ENCODE peak calls at places on chromosomes 2 and 18, in five cellular contexts. X, V, F, D and B are unnamed samples.

GRCh38 chr2:28206786-28207185 is 185.9 kb upstream of the FOSL2 start:
- DNase-seq in X (no peak), V (no peak), D (no peak), F (no peak), B (no peak)

GRCh38 chr2:165634855-165635254 is 159.2 kb downstream of the GALNT3 start:
- DNase-seq in D (peak), F (peak), X (peak), V (peak), B (peak)

GRCh38 chr2:176804392-176804791 is 408.2 kb upstream of the HNRNPA3 start:
- DNase-seq in F (no peak), D (no peak), V (no peak), X (no peak), B (no peak)

GRCh38 chr2:105376010-105376409 is 22.8 kb downstream of the FHL2 start:
- DNase-seq in D (no peak), X (no peak), F (no peak), V (no peak), B (no peak)

GRCh38 chr2:179595284-179595683 is 266.1 kb downstream of the ZNF385B start:
- DNase-seq in X (no peak), F (no peak), V (peak), D (no peak), B (peak)

GRCh38 chr18:73462092-73462491 is 594.3 kb upstream of the NETO1 start:
- DNase-seq in V (no peak), D (no peak), X (peak), F (no peak), B (no peak)

GRCh38 chr2:134800341-134800740 is 38.1 kb upstream of the ACMSD start:
- DNase-seq in F (no peak), V (no peak), D (no peak), X (no peak), B (no peak)

GRCh38 chr2:217433522-217433921 is 569.3 kb downstream of the TNS1 start:
- DNase-seq in D (no peak), F (no peak), X (peak), V (no peak), B (peak)

GRCh38 chr2:176490061-176490861 is 221.0 kb downstream of the MTX2 start:
- DNase-seq in F (peak), D (peak), V (peak), X (no peak), B (peak)

GRCh38 chr2:156896294-156896693 is 361.2 kb upstream of the GALNT5 start:
- DNase-seq in D (no peak), X (peak), F (no peak), V (no peak), B (no peak)

GRCh38 chr2:151638188-151638933 is 95.9 kb downstream of the NEB start:
- DNase-seq in V (no peak), D (no peak), F (no peak), X (no peak), B (no peak)

GRCh38 chr18:75478996-75479870 is 51.7 kb upstream of the SMIM21 start:
- DNase-seq in V (no peak), F (peak), D (no peak), X (peak), B (peak)

GRCh38 chr18:42310956-42311355 is 355.9 kb downstream of the PIK3C3 start:
- DNase-seq in V (no peak), F (no peak), X (no peak), D (no peak), B (peak)

GRCh38 chr2:71554706-71555056 is 101.3 kb downstream of the DYSF start:
- DNase-seq in V (no peak), F (no peak), X (no peak), D (no peak), B (no peak)

GRCh38 chr2:102449370-102449974 is 23.6 kb upstream of the SLC9A4 start:
- DNase-seq in F (no peak), D (peak), V (no peak), X (peak), B (peak)

GRCh38 chr2:57981369-57981768 is 65.2 kb upstream of the VRK2 start:
- DNase-seq in F (no peak), V (no peak), D (no peak), X (peak), B (no peak)

GRCh38 chr18:28855524-28855923 is 678.6 kb upstream of the CDH2 start:
- DNase-seq in V (no peak), X (peak), D (no peak), F (no peak), B (peak)

GRCh38 chr18:3649559-3650426 is 199.8 kb downstream of the TGIF1 start:
- DNase-seq in F (no peak), D (no peak), X (peak), V (no peak), B (no peak)

GRCh38 chr2:189548686-189549439 is 31.7 kb downstream of the SLC40A1 start:
- DNase-seq in V (no peak), F (no peak), D (no peak), X (peak), B (no peak)

GRCh38 chr18:57497372-57498294 is 62.5 kb downstream of the ONECUT2 start:
- DNase-seq in V (no peak), D (no peak), X (peak), F (no peak), B (no peak)

GRCh38 chr18:59867337-59868104 is 32.3 kb upstream of the PMAIP1 start:
- DNase-seq in V (no peak), D (no peak), X (no peak), F (no peak), B (no peak)

GRCh38 chr2:44038277-44038676 is 42.5 kb upstream of the LRPPRC start:
- DNase-seq in D (no peak), V (no peak), X (no peak), F (no peak), B (no peak)

GRCh38 chr2:238636269-238637073 is 209.7 kb downstream of the ASB1 start:
- DNase-seq in X (peak), V (no peak), F (no peak), D (peak), B (peak)

DNA sequence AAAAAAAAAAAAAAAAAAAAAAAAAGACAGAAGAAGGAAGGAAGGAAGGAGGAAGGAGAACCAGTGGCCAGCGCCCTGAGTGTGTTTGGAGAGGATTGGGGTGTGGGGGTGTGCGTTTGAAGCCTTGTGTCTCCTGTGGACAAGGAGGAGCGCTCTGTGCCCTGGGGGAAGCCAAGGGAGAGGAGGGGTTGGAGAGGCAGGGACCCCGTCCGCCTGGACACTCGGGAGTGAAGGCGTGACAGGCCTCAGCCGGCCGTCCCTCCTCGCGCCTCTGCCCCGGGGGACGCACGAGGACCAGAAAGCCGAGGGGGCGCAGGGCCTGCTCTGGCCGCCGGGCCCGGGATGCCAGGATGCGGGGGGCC is 44.9 kb downstream of the SERTAD2 start:
- DNase-seq in F (no peak), X (no peak), D (peak), V (no peak), B (no peak)
- H2BK15ac ChIP-seq in F (no peak), X (no peak), D (peak), V (no peak), B (no peak)

DNA sequence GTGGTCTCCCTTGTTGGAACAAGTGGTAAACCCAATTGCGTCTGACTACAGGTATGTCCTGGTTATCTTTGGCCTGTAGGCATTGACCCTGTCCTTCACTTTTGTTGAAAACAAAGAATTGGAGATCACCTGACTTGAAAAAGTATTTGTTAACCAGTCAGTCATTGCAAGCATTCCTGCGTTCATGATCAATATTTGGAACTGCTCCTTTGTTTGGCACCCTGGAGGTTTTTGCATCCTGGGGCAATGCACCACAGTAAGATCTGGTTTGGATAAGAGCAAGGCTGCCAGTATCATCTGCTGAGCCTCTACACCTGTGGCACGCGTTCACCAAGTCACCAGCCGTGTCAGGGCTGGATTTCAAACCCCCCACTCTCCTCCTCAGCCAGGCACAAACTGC is 115.7 kb downstream of the DNAH6 start:
- DNase-seq in X (no peak), F (no peak), D (no peak), V (no peak), B (no peak)
- H2BK15ac ChIP-seq in X (no peak), F (no peak), D (no peak), V (no peak), B (no peak)

DNA sequence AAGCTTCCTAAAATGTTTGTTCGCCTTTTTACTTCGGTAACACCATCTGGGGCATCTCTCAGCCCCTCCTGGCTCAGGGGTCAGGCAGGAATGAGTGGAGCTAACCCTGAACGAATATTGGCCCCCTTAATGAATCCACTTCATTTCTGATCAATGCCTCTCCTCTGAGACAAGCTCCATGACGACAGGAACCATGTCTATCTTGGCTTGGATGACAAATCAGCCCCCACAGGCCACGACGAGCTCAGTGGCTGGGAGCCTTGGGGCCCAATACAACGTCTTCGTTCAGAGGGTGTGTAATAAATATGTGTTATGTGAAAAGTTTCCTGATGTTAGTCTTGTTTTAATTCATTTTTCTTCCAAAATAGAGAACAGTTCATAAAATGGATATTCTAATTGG is 133.0 kb downstream of the COL6A3 start:
- DNase-seq in D (no peak), X (peak), V (no peak), F (no peak), B (no peak)
- H2BK15ac ChIP-seq in D (no peak), X (peak), V (no peak), F (no peak), B (no peak)

DNA sequence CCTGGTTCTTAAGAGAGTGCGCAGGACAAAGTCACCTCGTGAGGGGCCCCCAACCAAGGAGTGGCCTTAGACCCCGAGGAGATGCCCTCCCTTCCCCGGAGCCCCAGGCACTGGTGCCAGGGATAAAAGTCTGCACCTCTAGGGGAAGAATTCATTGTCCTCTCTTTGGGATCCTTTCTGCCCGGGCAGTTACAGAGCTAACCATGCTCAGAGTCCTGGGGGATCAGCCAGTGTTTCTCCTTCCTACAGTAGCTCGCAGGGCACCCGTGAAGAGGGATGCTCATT is 3.0 kb upstream of the LPIN1 start:
- DNase-seq in X (no peak), F (no peak), D (no peak), V (no peak), B (no peak)
- H2BK15ac ChIP-seq in X (no peak), F (peak), D (no peak), V (no peak), B (no peak)

GRCh38 chr2:65039640-65040039 is 16.6 kb upstream of the CEP68 start:
- DNase-seq in D (no peak), V (no peak), F (no peak), X (no peak), B (no peak)

GRCh38 chr2:65040414-65041261 is 15.6 kb upstream of the CEP68 start:
- DNase-seq in F (peak), X (peak), V (peak), D (peak), B (peak)

GRCh38 chr2:65033178-65033577 is 23.0 kb upstream of the CEP68 start:
- DNase-seq in V (no peak), F (no peak), D (no peak), X (no peak), B (peak)

GRCh38 chr2:65035544-65035943 is 20.7 kb upstream of the CEP68 start:
- DNase-seq in D (no peak), X (no peak), F (no peak), V (no peak), B (no peak)

GRCh38 chr2:65037178-65037577 is 19.0 kb upstream of the CEP68 start:
- DNase-seq in D (no peak), V (no peak), X (no peak), F (no peak), B (no peak)
- H2BK15ac ChIP-seq in D (no peak), V (no peak), X (no peak), F (no peak), B (no peak)

DNA sequence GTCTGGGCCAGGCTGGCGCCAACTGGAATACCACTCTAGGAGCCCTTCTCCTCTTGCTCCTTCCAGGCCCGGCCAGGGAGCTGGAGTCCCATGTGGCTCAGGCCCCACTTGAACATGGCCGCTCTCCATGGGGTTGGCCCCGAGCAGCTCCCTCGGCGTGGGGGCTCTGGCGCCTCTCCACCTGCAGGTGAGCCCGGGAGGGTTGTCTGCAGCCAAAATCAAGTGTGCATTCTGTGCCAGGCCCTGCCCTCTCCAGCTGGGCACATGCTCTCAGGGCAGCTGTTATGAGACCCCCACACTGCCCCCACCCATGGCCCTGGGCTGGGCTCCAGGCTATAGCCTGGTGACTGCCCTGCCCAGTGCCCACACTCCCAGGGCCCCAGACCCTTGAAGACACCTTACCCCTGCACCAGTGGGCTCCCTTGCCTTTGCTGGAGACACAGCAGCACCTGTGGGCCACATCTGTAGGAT is 45.8 kb upstream of the HS6ST1 start:
- DNase-seq in X (no peak), F (no peak), V (no peak), D (peak), B (no peak)
- H2BK15ac ChIP-seq in X (peak), F (peak), V (no peak), D (no peak), B (no peak)

GRCh38 chr2:12759248-12759647 is 42.5 kb downstream of the TRIB2 start:
- DNase-seq in X (peak), V (no peak), D (no peak), F (no peak), B (no peak)
- H2BK15ac ChIP-seq in X (peak), V (no peak), D (no peak), F (no peak), B (no peak)

DNA sequence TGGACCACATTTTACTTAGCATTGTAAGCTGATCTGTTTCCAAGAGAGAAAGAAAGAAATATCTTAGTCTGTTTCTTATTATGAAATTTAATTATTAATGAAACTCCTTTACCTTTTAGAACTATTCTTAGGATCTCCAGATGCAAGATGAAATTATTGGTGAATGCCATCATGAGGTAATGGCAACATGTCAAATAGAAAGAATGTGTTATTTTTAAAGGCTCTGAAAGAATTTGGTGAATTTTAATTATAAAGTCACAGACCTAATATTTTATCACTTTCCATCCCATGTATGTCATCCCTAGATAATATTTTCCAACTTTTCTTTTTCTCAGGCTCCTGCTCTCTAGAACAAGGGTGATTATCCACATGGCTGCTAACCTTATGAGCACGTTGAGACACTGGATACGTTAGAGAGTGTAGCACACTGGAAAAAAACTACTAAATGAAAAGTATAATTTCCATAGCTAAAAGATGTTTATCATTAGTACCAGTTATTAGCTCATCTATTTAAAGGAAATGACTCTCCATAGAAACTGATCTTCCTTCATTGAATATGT is 95.2 kb upstream of the SCG2 start:
- DNase-seq in D (no peak), F (no peak), X (no peak), V (no peak), B (no peak)
- H2BK15ac ChIP-seq in D (no peak), F (no peak), X (peak), V (no peak), B (no peak)